ENCODE peak calls at places on chromosome X, in four cellular contexts. One of them, this sample, is unnamed.

GRCh38 chrX:109601458-109601857 is 23.5 kb downstream of the KCNE5 start:
- DNase-seq in stomach: no peak
- DNase-seq in heart left ventricle: no peak
- DNase-seq in choroid plexus epithelial cell: no peak
- DNase-seq in this sample: no peak

GRCh38 chrX:16278927-16279326 is 111.6 kb downstream of the MAGEB17 start:
- DNase-seq in stomach: peak; percentile 26
- DNase-seq in heart left ventricle: no peak
- DNase-seq in choroid plexus epithelial cell: no peak
- DNase-seq in this sample: no peak

GRCh38 chrX:18574591-18574990 is 97.3 kb downstream of the RS1 start:
- DNase-seq in stomach: no peak
- DNase-seq in heart left ventricle: peak; percentile 47
- DNase-seq in choroid plexus epithelial cell: peak; percentile 78
- DNase-seq in this sample: peak; percentile 58

GRCh38 chrX:134631404-134632346 is 26.6 kb downstream of the PLAC1 start:
- DNase-seq in stomach: no peak
- DNase-seq in heart left ventricle: no peak
- DNase-seq in choroid plexus epithelial cell: peak; percentile 66
- DNase-seq in this sample: peak; percentile 90

GRCh38 chrX:41022579-41022978 is 62.7 kb upstream of the USP9X start:
- DNase-seq in stomach: no peak
- DNase-seq in heart left ventricle: no peak
- DNase-seq in choroid plexus epithelial cell: peak; percentile 48
- DNase-seq in this sample: peak; percentile 36

GRCh38 chrX:1527457-1527856 is 9.5 kb downstream of the P2RY8 start:
- DNase-seq in stomach: no peak
- DNase-seq in heart left ventricle: no peak
- DNase-seq in choroid plexus epithelial cell: no peak
- DNase-seq in this sample: no peak

GRCh38 chrX:125757794-125758564 is 408.1 kb downstream of the DCAF12L2 start:
- DNase-seq in stomach: no peak
- DNase-seq in heart left ventricle: peak; percentile 53
- DNase-seq in choroid plexus epithelial cell: no peak
- DNase-seq in this sample: no peak

GRCh38 chrX:13190051-13190450 is 129.8 kb downstream of the ATXN3L start:
- DNase-seq in stomach: no peak
- DNase-seq in heart left ventricle: no peak
- DNase-seq in choroid plexus epithelial cell: no peak
- DNase-seq in this sample: no peak

GRCh38 chrX:56968980-56969379 is 26.4 kb downstream of the SPIN3 start:
- DNase-seq in stomach: no peak
- DNase-seq in heart left ventricle: no peak
- DNase-seq in choroid plexus epithelial cell: peak; percentile 15
- DNase-seq in this sample: peak; percentile 1

GRCh38 chrX:131869182-131869581 is 153.9 kb upstream of the STK26 start:
- DNase-seq in stomach: no peak
- DNase-seq in heart left ventricle: no peak
- DNase-seq in choroid plexus epithelial cell: no peak
- DNase-seq in this sample: no peak

GRCh38 chrX:116827063-116827462 is 364.3 kb upstream of the CT83 start:
- DNase-seq in stomach: no peak
- DNase-seq in heart left ventricle: no peak
- DNase-seq in choroid plexus epithelial cell: no peak
- DNase-seq in this sample: no peak

GRCh38 chrX:154018518-154019060 is 1.1 kb downstream of the IRAK1 start:
- DNase-seq in stomach: no peak
- DNase-seq in heart left ventricle: no peak
- DNase-seq in choroid plexus epithelial cell: no peak
- DNase-seq in this sample: no peak
- H3K4me3 ChIP-seq in stomach: peak overlapping the region; percentile 62
- H3K4me3 ChIP-seq in heart left ventricle: peak overlapping the region; percentile 65
- H3K4me3 ChIP-seq in choroid plexus epithelial cell: peak overlapping the region; percentile 64
- H3K4me3 ChIP-seq in this sample: peak overlapping the region; percentile 62

DNA sequence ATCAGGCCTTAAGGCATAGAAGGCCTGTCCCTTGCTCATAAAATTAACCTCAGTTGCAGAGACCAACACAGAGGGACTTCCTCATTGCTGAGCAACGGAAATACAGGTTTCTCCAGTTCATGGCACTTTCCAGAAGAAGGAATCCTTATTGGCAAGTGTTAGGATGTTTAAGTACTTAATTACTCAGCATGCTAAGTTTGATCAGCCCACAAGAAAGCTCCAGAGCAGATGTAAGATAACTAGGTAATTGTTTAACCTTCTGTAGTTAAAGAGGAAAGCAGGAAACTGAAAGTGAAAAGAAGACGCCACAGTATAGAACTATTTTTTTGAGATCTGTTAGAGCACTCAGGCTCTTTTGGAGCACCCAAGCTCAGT is 33.5 kb downstream of the SMS start:
- DNase-seq in stomach: no peak
- DNase-seq in heart left ventricle: no peak
- DNase-seq in choroid plexus epithelial cell: no peak
- DNase-seq in this sample: no peak
- TF ChIP-seq CTCF in stomach: no peak
- TF ChIP-seq CTCF in heart left ventricle: no peak
- TF ChIP-seq CTCF in choroid plexus epithelial cell: no peak
- TF ChIP-seq CTCF in this sample: no peak

DNA sequence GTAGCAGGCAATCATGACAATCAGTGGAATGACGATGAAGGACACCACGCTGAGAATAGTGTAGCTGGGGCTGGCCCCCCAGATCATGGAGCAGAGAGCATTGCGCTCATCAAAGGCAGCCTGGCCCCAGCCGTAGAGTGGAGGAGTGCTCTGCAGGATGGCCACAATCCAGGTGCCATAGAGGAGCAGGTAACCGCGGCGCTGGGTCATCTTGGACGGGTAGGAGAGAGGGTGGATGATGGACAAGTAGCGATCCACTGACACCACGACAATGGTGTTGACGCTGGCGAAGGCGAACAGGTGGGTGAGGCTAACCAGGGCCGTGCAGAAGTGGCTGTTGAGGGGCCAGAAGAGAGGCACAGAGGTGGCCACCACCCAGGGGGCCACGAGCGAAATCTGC is 2.8 kb downstream of the GPR101 start:
- DNase-seq in stomach: no peak
- DNase-seq in heart left ventricle: no peak
- DNase-seq in choroid plexus epithelial cell: no peak
- DNase-seq in this sample: no peak
- H3K4me3 ChIP-seq in stomach: peak overlapping the region; percentile 36
- H3K4me3 ChIP-seq in heart left ventricle: no peak overlapping the region
- H3K4me3 ChIP-seq in choroid plexus epithelial cell: no peak overlapping the region
- H3K4me3 ChIP-seq in this sample: no peak overlapping the region

GRCh38 chrX:78886550-78886949 is 58.6 kb upstream of the P2RY10 start:
- DNase-seq in stomach: no peak
- DNase-seq in heart left ventricle: no peak
- DNase-seq in choroid plexus epithelial cell: peak; percentile 25
- DNase-seq in this sample: peak; percentile 9
- TF ChIP-seq CTCF in stomach: no peak
- TF ChIP-seq CTCF in heart left ventricle: peak; percentile 37
- TF ChIP-seq CTCF in choroid plexus epithelial cell: peak; percentile 36
- TF ChIP-seq CTCF in this sample: peak; percentile 57

GRCh38 chrX:9765737-9766098 is at the start of gene GPR143:
- DNase-seq in stomach: no peak
- DNase-seq in heart left ventricle: no peak
- DNase-seq in choroid plexus epithelial cell: no peak
- DNase-seq in this sample: no peak
- H3K4me3 ChIP-seq in stomach: no peak within 1 kb of the TSS
- H3K4me3 ChIP-seq in heart left ventricle: peak within 1 kb of the TSS; percentile 14
- H3K4me3 ChIP-seq in choroid plexus epithelial cell: peak within 1 kb of the TSS; percentile 22
- H3K4me3 ChIP-seq in this sample: no peak within 1 kb of the TSS

GRCh38 chrX:24380273-24381036 is 20.0 kb downstream of the SUPT20HL1 start:
- DNase-seq in stomach: no peak
- DNase-seq in heart left ventricle: no peak
- DNase-seq in choroid plexus epithelial cell: peak; percentile 9
- DNase-seq in this sample: no peak
- TF ChIP-seq CTCF in stomach: no peak
- TF ChIP-seq CTCF in heart left ventricle: no peak
- TF ChIP-seq CTCF in choroid plexus epithelial cell: no peak
- TF ChIP-seq CTCF in this sample: no peak

GRCh38 chrX:5733483-5733882 is 495.2 kb downstream of the NLGN4X start:
- DNase-seq in stomach: no peak
- DNase-seq in heart left ventricle: no peak
- DNase-seq in choroid plexus epithelial cell: no peak
- DNase-seq in this sample: peak; percentile 0
- H3K4me3 ChIP-seq in stomach: no peak overlapping the region
- H3K4me3 ChIP-seq in heart left ventricle: no peak overlapping the region
- H3K4me3 ChIP-seq in choroid plexus epithelial cell: no peak overlapping the region
- H3K4me3 ChIP-seq in this sample: no peak overlapping the region

GRCh38 chrX:66728818-66729271 is 90.0 kb upstream of the EDA2R start:
- DNase-seq in stomach: peak; percentile 32
- DNase-seq in heart left ventricle: peak; percentile 41
- DNase-seq in choroid plexus epithelial cell: peak; percentile 76
- DNase-seq in this sample: peak; percentile 71

GRCh38 chrX:66731398-66731797 is 92.5 kb upstream of the EDA2R start:
- DNase-seq in stomach: no peak
- DNase-seq in heart left ventricle: no peak
- DNase-seq in choroid plexus epithelial cell: peak; percentile 72
- DNase-seq in this sample: peak; percentile 49
- TF ChIP-seq CTCF in stomach: no peak
- TF ChIP-seq CTCF in heart left ventricle: peak; percentile 31
- TF ChIP-seq CTCF in choroid plexus epithelial cell: peak; percentile 54
- TF ChIP-seq CTCF in this sample: peak; percentile 56

This sample was measured in AG10803.